ENCODE peak calls at places on chromosomes 12 and 14, in eight cellular contexts. D, J, U, W, V, M, Z and P are unnamed samples.

GRCh38 chr12:79255326-79255725 is 390.8 kb downstream of the SYT1 start:
- DNase-seq in U (no peak), V (peak), Z (no peak), D (no peak), W (no peak), M (no peak), J (no peak), P (no peak)

GRCh38 chr12:131827961-131828534 is at the start of gene MMP17:
- DNase-seq in M (no peak), W (peak), V (peak), Z (peak), U (peak), D (peak), J (peak), P (peak)

GRCh38 chr14:95361373-95362179 is 41.9 kb upstream of the CLMN start:
- DNase-seq in J (peak), Z (no peak), W (no peak), V (no peak), U (no peak), M (no peak), D (peak), P (peak)

GRCh38 chr12:9868271-9868815 is 811 bp downstream of the CLEC2B start:
- DNase-seq in W (no peak), D (no peak), U (no peak), M (no peak), J (no peak), V (no peak), Z (peak), P (no peak)

GRCh38 chr12:32868885-32869284 is 27.7 kb downstream of the PKP2 start:
- DNase-seq in W (no peak), U (no peak), M (no peak), J (no peak), V (no peak), D (no peak), Z (no peak), P (no peak)

GRCh38 chr14:97539389-97539786 is 742.2 kb downstream of the VRK1 start:
- DNase-seq in J (no peak), W (no peak), M (no peak), V (no peak), Z (no peak), D (no peak), U (no peak), P (no peak)

GRCh38 chr12:121534495-121535148 is 46.2 kb downstream of the KDM2B start:
- DNase-seq in U (no peak), M (no peak), D (peak), J (peak), V (no peak), W (no peak), Z (no peak), P (no peak)

GRCh38 chr12:92138144-92138543 is 7.5 kb downstream of the BTG1 start:
- DNase-seq in U (no peak), D (no peak), M (no peak), Z (peak), J (no peak), W (no peak), V (no peak), P (no peak)

GRCh38 chr14:32306549-32306948 is 22.5 kb upstream of the AKAP6 start:
- DNase-seq in W (no peak), J (no peak), V (no peak), M (no peak), D (no peak), Z (no peak), U (no peak), P (no peak)